ENCODE peak calls at places on chromosome 1, in four cellular contexts. One of them, this sample, is unnamed.
A peak's percentile ranks its signal among the peaks of the same experiment; 100 is the strongest.

GRCh38 chr1:158035976-158036583 is 42.6 kb downstream of the KIRREL1 start:
- DNase-seq in HFF-Myc: no peak
- DNase-seq in M059J: peak; percentile 57
- DNase-seq in HCT116: peak; percentile 28
- DNase-seq in this sample: peak; percentile 60

GRCh38 chr1:31687601-31688000 is 16.2 kb downstream of the COL16A1 start:
- DNase-seq in HCT116: no peak
- DNase-seq in HFF-Myc: no peak
- DNase-seq in M059J: no peak
- DNase-seq in this sample: no peak

GRCh38 chr1:60833173-60833572 is 249.2 kb upstream of the NFIA start:
- DNase-seq in HFF-Myc: no peak
- DNase-seq in M059J: no peak
- DNase-seq in HCT116: no peak
- DNase-seq in this sample: no peak

GRCh38 chr1:184299076-184299790 is 87.6 kb upstream of the C1orf21 start:
- DNase-seq in HCT116: no peak
- DNase-seq in M059J: peak; percentile 87
- DNase-seq in HFF-Myc: no peak
- DNase-seq in this sample: no peak

GRCh38 chr1:218463194-218464156 is 118.3 kb downstream of the TGFB2 start:
- DNase-seq in M059J: peak; percentile 90
- DNase-seq in HCT116: no peak
- DNase-seq in HFF-Myc: no peak
- DNase-seq in this sample: peak; percentile 56

GRCh38 chr1:162847839-162848453 is 13.0 kb downstream of the CCDC190 start:
- DNase-seq in HCT116: peak; percentile 62
- DNase-seq in M059J: peak; percentile 75
- DNase-seq in HFF-Myc: peak; percentile 63
- DNase-seq in this sample: peak; percentile 77

GRCh38 chr1:240847330-240847729 is 235.4 kb upstream of the GREM2 start:
- DNase-seq in M059J: no peak
- DNase-seq in HFF-Myc: no peak
- DNase-seq in HCT116: no peak
- DNase-seq in this sample: no peak

GRCh38 chr1:61581241-61581640 is 143.7 kb downstream of the TM2D1 start:
- DNase-seq in HFF-Myc: peak; percentile 64
- DNase-seq in M059J: no peak
- DNase-seq in HCT116: no peak
- DNase-seq in this sample: no peak

GRCh38 chr1:118155106-118155505 is 29.9 kb downstream of the SPAG17 start:
- DNase-seq in M059J: no peak
- DNase-seq in HCT116: no peak
- DNase-seq in HFF-Myc: no peak
- DNase-seq in this sample: no peak

GRCh38 chr1:20143734-20144565 is 4.8 kb downstream of the PLA2G2F start:
- DNase-seq in HCT116: no peak
- DNase-seq in M059J: no peak
- DNase-seq in HFF-Myc: no peak
- DNase-seq in this sample: no peak

GRCh38 chr1:199545780-199546179 is 481.7 kb upstream of the NR5A2 start:
- DNase-seq in HFF-Myc: no peak
- DNase-seq in M059J: peak; percentile 44
- DNase-seq in HCT116: peak; percentile 26
- DNase-seq in this sample: no peak

GRCh38 chr1:44926311-44926781 is 60.0 kb downstream of the EIF2B3 start:
- DNase-seq in HCT116: no peak
- DNase-seq in HFF-Myc: no peak
- DNase-seq in M059J: peak; percentile 24
- DNase-seq in this sample: no peak

GRCh38 chr1:172638249-172638648 is 20.7 kb upstream of the FASLG start:
- DNase-seq in M059J: no peak
- DNase-seq in HFF-Myc: no peak
- DNase-seq in HCT116: no peak
- DNase-seq in this sample: no peak

GRCh38 chr1:50780797-50781196 is 179.3 kb downstream of the FAF1 start:
- DNase-seq in M059J: no peak
- DNase-seq in HCT116: no peak
- DNase-seq in HFF-Myc: no peak
- DNase-seq in this sample: no peak

GRCh38 chr1:214632091-214632490 is 29.1 kb downstream of the CENPF start:
- DNase-seq in HCT116: no peak
- DNase-seq in HFF-Myc: no peak
- DNase-seq in M059J: no peak
- DNase-seq in this sample: no peak